ENCODE peak calls at places on chromosomes 12 and 14, in eight cellular contexts. Q is T follicular helper cell, D is pons, K is AG09319, N is SK-MEL-5, L is germinal center, H is activated T-cell treated with anti-CD3 and anti-CD28 coated beads for 1 hour, J is NCI-H1694. B is an unnamed sample.

GRCh38 chr14:104588066-104588857 is 8.7 kb downstream of the C14orf180 start:
- DNase-seq in K (no peak), H (no peak), N (no peak), J (no peak), D (no peak), Q (no peak), L (no peak), B (no peak)

GRCh38 chr12:131829351-131829794 is 1.2 kb downstream of the MMP17 start:
- DNase-seq in Q (no peak), H (no peak), D (no peak), N (peak; percentile 31), J (no peak), L (no peak), K (no peak), B (no peak)

GRCh38 chr12:14952295-14952995 is 9.0 kb downstream of the ARHGDIB start:
- DNase-seq in L (peak; percentile 25), H (no peak), Q (no peak), K (peak; percentile 64), J (no peak), D (peak; percentile 30), N (no peak), B (no peak)

GRCh38 chr14:69535230-69535848 is 39.3 kb downstream of the CCDC177 start:
- DNase-seq in Q (no peak), D (peak; percentile 50), K (peak; percentile 12), J (peak; percentile 86), N (peak; percentile 77), L (no peak), H (no peak), B (no peak)

GRCh38 chr12:70178038-70178437 is 65.2 kb upstream of the CNOT2 start:
- DNase-seq in J (peak; percentile 91), K (no peak), N (peak; percentile 72), Q (no peak), D (peak; percentile 94), H (no peak), L (no peak), B (no peak)

GRCh38 chr14:49461529-49462401 is 124.4 kb downstream of the RPS29 start:
- DNase-seq in Q (peak; percentile 47), K (peak; percentile 38), N (peak; percentile 86), L (peak; percentile 33), H (peak; percentile 31), J (peak; percentile 78), D (peak; percentile 74), B (peak; percentile 50)

GRCh38 chr14:75548544-75548943 is 26.3 kb downstream of the BATF start:
- DNase-seq in J (no peak), Q (no peak), D (no peak), H (no peak), K (no peak), N (no peak), L (no peak), B (no peak)

GRCh38 chr12:130714591-130715149 is 1.4 kb downstream of the RIMBP2 start:
- DNase-seq in K (no peak), L (no peak), D (no peak), J (no peak), Q (no peak), H (no peak), N (no peak), B (no peak)

GRCh38 chr12:94458882-94459772 is 540 bp downstream of the CEP83 start:
- DNase-seq in K (no peak), Q (no peak), H (no peak), D (peak; percentile 22), J (peak; percentile 2), N (peak; percentile 7), L (no peak), B (peak; percentile 20)

GRCh38 chr12:91381309-91381804 is 198.7 kb upstream of the DCN start:
- DNase-seq in N (peak; percentile 87), J (no peak), Q (no peak), H (no peak), D (peak; percentile 98), L (peak; percentile 60), K (peak; percentile 69), B (no peak)

GRCh38 chr12:106245767-106246166 is 2.1 kb downstream of the CKAP4 start:
- DNase-seq in K (no peak), L (no peak), J (no peak), Q (no peak), N (no peak), D (no peak), H (no peak), B (no peak)

GRCh38 chr12:85923767-85924331 is 49.8 kb downstream of the NTS start:
- DNase-seq in H (no peak), N (peak; percentile 54), D (peak; percentile 14), K (no peak), Q (no peak), J (peak; percentile 24), L (no peak), B (no peak)

GRCh38 chr12:129902371-129903091 is 1.3 kb downstream of the TMEM132D start:
- DNase-seq in K (no peak), N (no peak), L (no peak), H (no peak), J (no peak), D (no peak), Q (no peak), B (no peak)

GRCh38 chr12:68236421-68237059 is 10.9 kb upstream of the IL26 start:
- DNase-seq in D (peak; percentile 31), K (no peak), N (peak; percentile 42), Q (peak; percentile 15), J (no peak), L (peak; percentile 51), H (peak; percentile 12), B (no peak)

GRCh38 chr14:22648506-22648905 is 4.4 kb upstream of the OR6J1 start:
- DNase-seq in H (no peak), J (no peak), Q (no peak), K (no peak), D (no peak), N (no peak), L (no peak), B (no peak)

GRCh38 chr12:4855121-4855924 is 54.4 kb upstream of the KCNA1 start:
- DNase-seq in L (peak; percentile 67), D (peak; percentile 92), Q (peak; percentile 21), H (peak; percentile 20), J (peak; percentile 97), K (peak; percentile 36), N (peak; percentile 88), B (peak; percentile 44)

GRCh38 chr12:117377758-117378157 is 16.3 kb upstream of the NOS1 start:
- DNase-seq in J (no peak), L (no peak), Q (no peak), D (no peak), N (peak; percentile 28), K (no peak), H (no peak), B (no peak)

GRCh38 chr12:100364334-100364733 is 7.5 kb downstream of the SLC17A8 start:
- DNase-seq in Q (no peak), D (no peak), L (no peak), J (no peak), N (no peak), H (no peak), K (no peak), B (no peak)

GRCh38 chr14:71594828-71595227 is 337.4 kb upstream of the RGS6 start:
- DNase-seq in J (peak; percentile 38), K (no peak), D (no peak), L (no peak), N (no peak), Q (no peak), H (no peak), B (no peak)

GRCh38 chr12:58367041-58367440 is 425.7 kb downstream of the ATP23 start:
- DNase-seq in D (no peak), J (no peak), L (no peak), K (no peak), N (no peak), H (no peak), Q (no peak), B (no peak)

GRCh38 chr14:68795602-68796417 is 2.9 kb upstream of the ZFP36L1 start:
- DNase-seq in N (peak; percentile 65), Q (peak; percentile 71), L (peak; percentile 81), J (no peak), D (peak; percentile 78), K (no peak), H (peak; percentile 70), B (no peak)

GRCh38 chr14:32531942-32532341 is 202.8 kb downstream of the AKAP6 start:
- DNase-seq in J (no peak), H (no peak), N (no peak), L (no peak), K (no peak), Q (no peak), D (no peak), B (no peak)

GRCh38 chr14:89393346-89393745 is 23.7 kb downstream of the FOXN3 start:
- DNase-seq in Q (no peak), K (no peak), J (no peak), N (no peak), D (no peak), L (no peak), H (no peak), B (no peak)

GRCh38 chr12:10838461-10838860 is 10.8 kb downstream of the PRR4 start:
- DNase-seq in K (no peak), H (no peak), L (no peak), N (no peak), J (no peak), D (no peak), Q (no peak), B (no peak)

GRCh38 chr12:56723889-56724659 is 1.0 kb downstream of the NACA start:
- DNase-seq in N (peak; percentile 64), K (peak; percentile 67), D (peak; percentile 75), H (no peak), Q (no peak), J (no peak), L (no peak), B (no peak)

GRCh38 chr12:62640910-62641448 is 174.4 kb downstream of the MON2 start:
- DNase-seq in H (no peak), Q (no peak), N (no peak), K (no peak), L (no peak), D (no peak), J (no peak), B (no peak)

GRCh38 chr14:48527832-48528231 is 852.4 kb upstream of the MDGA2 start:
- DNase-seq in J (no peak), Q (no peak), L (no peak), D (no peak), H (no peak), K (no peak), N (no peak), B (no peak)

B was measured in CMK.